ENCODE peak calls at places on chromosome 20, in seven cellular contexts. U is H1, D is IMR-90, K is H9, M is mesendoderm, V is mesenchymal stem cell, G is trophoblast cell. B is an unnamed sample.
A peak's percentile ranks its signal among the peaks of the same experiment; 100 is the strongest.

GRCh38 chr20:54981181-54981580 is 505.8 kb downstream of the DOK5 start:
- DNase-seq in U (no peak), D (no peak), K (no peak), M (no peak), V (no peak), G (no peak), B (no peak)

GRCh38 chr20:361562-361961 is 14.7 kb downstream of the NRSN2 start:
- DNase-seq in U (no peak), D (no peak), K (no peak), M (no peak), V (no peak), G (no peak), B (no peak)

GRCh38 chr20:5001174-5002076 is at the start of gene SLC23A2:
- DNase-seq in U (no peak), D (no peak), K (peak; percentile 53), M (peak; percentile 31), V (peak; percentile 36), G (peak; percentile 31), B (no peak)

GRCh38 chr20:40986774-40987173 is 41.8 kb upstream of the TOP1 start:
- DNase-seq in U (no peak), D (no peak), K (no peak), M (no peak), V (no peak), G (no peak), B (no peak)

GRCh38 chr20:63120286-63121090 is 95.4 kb downstream of the YTHDF1 start:
- DNase-seq in U (no peak), D (no peak), K (no peak), M (no peak), V (no peak), G (no peak), B (no peak)

GRCh38 chr20:62832212-62832922 is 15.5 kb downstream of the COL9A3 start:
- DNase-seq in U (no peak), D (no peak), K (peak; percentile 91), M (peak; percentile 31), V (no peak), G (no peak), B (no peak)

GRCh38 chr20:32912688-32913087 is 54.0 kb downstream of the EFCAB8 start:
- DNase-seq in U (no peak), D (no peak), K (no peak), M (no peak), V (no peak), G (no peak), B (no peak)

GRCh38 chr20:64107736-64108457 is 532 bp upstream of the NPBWR2 start:
- DNase-seq in U (no peak), D (no peak), K (no peak), M (no peak), V (no peak), G (no peak), B (no peak)

GRCh38 chr20:54473340-54473739 is 2.1 kb upstream of the DOK5 start:
- DNase-seq in U (no peak), D (no peak), K (no peak), M (no peak), V (no peak), G (no peak), B (no peak)

GRCh38 chr20:63042448-63043071 is 35.8 kb upstream of the BHLHE23 start:
- DNase-seq in U (no peak), D (no peak), K (no peak), M (no peak), V (no peak), G (no peak), B (no peak)

GRCh38 chr20:32564921-32565734 is 20.0 kb downstream of the NOL4L start:
- DNase-seq in U (no peak), D (no peak), K (no peak), M (no peak), V (peak; percentile 72), G (no peak), B (no peak)

GRCh38 chr20:51643390-51643789 is 100.9 kb upstream of the NFATC2 start:
- DNase-seq in U (no peak), D (no peak), K (no peak), M (no peak), V (peak; percentile 40), G (no peak), B (no peak)

GRCh38 chr20:675453-676314 is at the start of gene SCRT2:
- DNase-seq in U (no peak), D (peak; percentile 65), K (peak; percentile 81), M (peak; percentile 84), V (peak; percentile 72), G (peak; percentile 76), B (peak; percentile 90)

GRCh38 chr20:53243152-53243551 is 271.0 kb downstream of the TSHZ2 start:
- DNase-seq in U (no peak), D (no peak), K (no peak), M (no peak), V (no peak), G (no peak), B (no peak)

GRCh38 chr20:48784273-48784641 is 43.5 kb downstream of the PREX1 start:
- DNase-seq in U (no peak), D (no peak), K (no peak), M (no peak), V (no peak), G (no peak), B (no peak)

GRCh38 chr20:22575737-22576136 is 8.6 kb downstream of the FOXA2 start:
- DNase-seq in U (no peak), D (no peak), K (no peak), M (peak; percentile 73), V (no peak), G (no peak), B (no peak)

GRCh38 chr20:33687370-33687915 is 1.3 kb upstream of the E2F1 start:
- DNase-seq in U (no peak), D (no peak), K (no peak), M (no peak), V (peak; percentile 63), G (no peak), B (no peak)

GRCh38 chr20:31673943-31674463 is 36.3 kb downstream of the COX4I2 start:
- DNase-seq in U (no peak), D (no peak), K (no peak), M (no peak), V (no peak), G (no peak), B (no peak)

DNA sequence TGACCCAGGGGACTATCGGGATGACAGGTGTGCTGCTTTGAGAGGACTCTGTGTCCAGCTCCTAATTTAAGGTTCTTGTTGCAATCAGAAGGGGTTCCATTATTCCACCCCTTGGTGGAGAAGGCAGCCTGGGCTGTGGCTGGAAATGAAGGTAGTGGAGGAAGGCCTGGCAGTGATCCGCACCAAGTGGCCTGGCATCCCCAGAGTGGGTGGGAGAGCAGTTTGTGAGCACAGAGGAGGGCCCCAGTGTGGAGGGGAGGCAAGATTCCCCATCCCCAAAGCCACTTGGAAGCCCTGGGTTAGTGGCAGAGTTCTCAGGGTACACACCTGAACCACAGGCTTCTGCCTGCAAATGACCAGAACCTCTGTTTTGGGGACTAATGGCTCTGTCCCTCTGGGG is 2.3 kb downstream of the TGM3 start:
- DNase-seq in U (no peak), D (no peak), K (no peak), M (no peak), V (no peak), G (no peak), B (no peak)
- H3K4me1 ChIP-seq in U (peaks cover 10% of the 10 kb centered on the region), D (no peaks in the 10 kb centered on the region), K (peaks cover 13% of the 10 kb centered on the region), M (no peaks in the 10 kb centered on the region), V (peaks cover 5% of the 10 kb centered on the region), G (peaks cover 2% of the 10 kb centered on the region), B (peaks cover 20% of the 10 kb centered on the region)

GRCh38 chr20:61737346-61737745 is 328.3 kb downstream of the TAF4 start:
- DNase-seq in U (no peak), D (no peak), K (no peak), M (no peak), V (no peak), G (no peak), B (no peak)
- H2BK120ac ChIP-seq in U (no peak overlapping the region), D (no peak overlapping the region), K (no peak overlapping the region), M (no peak overlapping the region), V (no peak overlapping the region), G (no peak overlapping the region), B (no peak overlapping the region)

GRCh38 chr20:57484772-57485171 is 40.2 kb downstream of the CTCFL start:
- DNase-seq in U (no peak), D (no peak), K (no peak), M (no peak), V (no peak), G (no peak), B (no peak)
- H2AK5ac ChIP-seq in U (no peak overlapping the region), D (no peak overlapping the region), K (no peak overlapping the region), M (no peak overlapping the region), V (no peak overlapping the region), G (peak overlapping the region; percentile 41), B (no peak overlapping the region)

GRCh38 chr20:46364670-46365482 is 41.5 kb downstream of the ELMO2 start:
- DNase-seq in U (no peak), D (no peak), K (no peak), M (no peak), V (peak; percentile 12), G (no peak), B (no peak)
- H3K4me1 ChIP-seq in U (no peaks in the 10 kb centered on the region), D (peaks cover 2% of the 10 kb centered on the region), K (no peaks in the 10 kb centered on the region), M (peaks cover 2% of the 10 kb centered on the region), V (peaks cover 11% of the 10 kb centered on the region), G (peaks cover 8% of the 10 kb centered on the region), B (peaks cover 11% of the 10 kb centered on the region)

DNA sequence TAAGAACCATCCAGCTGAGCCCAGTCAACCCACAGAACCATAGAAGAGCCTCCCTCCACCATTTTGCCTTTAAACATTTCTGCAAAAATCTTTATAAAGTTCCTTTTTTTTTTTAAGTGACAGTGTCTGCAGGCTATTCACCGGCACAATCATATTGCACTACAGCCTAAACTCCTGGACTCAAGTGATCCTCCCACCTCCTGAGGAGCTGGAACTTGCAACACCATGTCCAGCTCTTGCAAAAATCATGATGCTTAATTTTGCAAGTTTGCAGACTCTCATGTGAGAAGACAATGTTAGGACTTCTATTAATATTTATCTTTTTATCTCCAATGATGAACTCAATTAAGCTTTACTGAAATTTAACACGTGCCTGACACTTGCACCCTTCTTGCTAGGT is 88.8 kb downstream of the INSM1 start:
- DNase-seq in U (no peak), D (no peak), K (no peak), M (no peak), V (no peak), G (no peak), B (no peak)
- H2BK120ac ChIP-seq in U (no peak overlapping the region), D (no peak overlapping the region), K (no peak overlapping the region), M (no peak overlapping the region), V (no peak overlapping the region), G (no peak overlapping the region), B (no peak overlapping the region)

DNA sequence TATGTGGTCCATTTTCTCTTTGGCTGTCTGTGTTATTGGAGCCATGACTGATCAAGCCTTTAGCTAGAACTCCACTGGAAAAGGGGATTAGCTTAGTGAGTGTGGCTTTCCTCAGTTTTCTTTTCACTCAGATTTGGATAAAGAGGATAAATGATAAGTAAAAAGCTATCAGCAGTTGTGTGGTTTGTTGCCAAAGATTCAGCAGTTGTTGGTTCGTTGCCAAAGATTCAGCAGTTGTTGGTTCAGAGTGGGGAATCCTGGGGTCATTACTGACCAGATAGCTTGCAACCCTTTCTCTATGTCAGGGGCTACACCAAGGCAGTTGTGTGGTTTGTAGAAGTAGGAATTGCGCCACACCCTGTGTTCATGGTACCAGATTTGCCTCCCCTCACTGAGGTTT is 107.7 kb upstream of the SCP2D1 start:
- DNase-seq in U (no peak), D (peak; percentile 40), K (no peak), M (no peak), V (peak; percentile 53), G (no peak), B (no peak)
- H2AK5ac ChIP-seq in U (no peak overlapping the region), D (peak overlapping the region; percentile 99), K (no peak overlapping the region), M (no peak overlapping the region), V (peak overlapping the region; percentile 52), G (peak overlapping the region; percentile 64), B (no peak overlapping the region)

B was measured in neuronal stem cell.